ENCODE peak calls at places on chromosomes 4 and X, in seven cellular contexts. H is aorta; Y is A549; O is ovary; C is CD4-positive, CD25-positive, alpha-beta regulatory T cell; A is lower leg skin; K is GM06990. J is an unnamed sample.

GRCh38 chr4:186902361-186902760 is 178.7 kb upstream of the FAT1 start:
- DNase-seq in H (no peak), Y (no peak), O (no peak), C (no peak), A (no peak), K (no peak), J (no peak)

GRCh38 chr4:177444911-177445736 is 2.9 kb upstream of the AGA start:
- DNase-seq in H (no peak), Y (no peak), O (no peak), C (no peak), A (no peak), K (no peak), J (no peak)

GRCh38 chr4:10063544-10064300 is 42.4 kb upstream of the SLC2A9 start:
- DNase-seq in H (peak), Y (peak), O (no peak), C (no peak), A (peak), K (no peak), J (no peak)

GRCh38 chr4:8294036-8294435 is 24.5 kb downstream of the HTRA3 start:
- DNase-seq in H (peak), Y (no peak), O (peak), C (no peak), A (no peak), K (no peak), J (no peak)

GRCh38 chr4:2333356-2333841 is 71.5 kb upstream of the MXD4 start:
- DNase-seq in H (peak), Y (no peak), O (no peak), C (no peak), A (no peak), K (peak), J (no peak)

GRCh38 chr4:147250062-147250461 is 230.8 kb upstream of the EDNRA start:
- DNase-seq in H (no peak), Y (no peak), O (no peak), C (no peak), A (no peak), K (no peak), J (no peak)

GRCh38 chrX:114071412-114071811 is 512.5 kb upstream of the HTR2C start:
- DNase-seq in H (no peak), Y (no peak), O (no peak), C (no peak), A (no peak), K (no peak), J (no peak)

GRCh38 chr4:8409271-8410065 is 31.1 kb downstream of the ACOX3 start:
- DNase-seq in H (peak), Y (peak), O (no peak), C (peak), A (no peak), K (no peak), J (peak)

GRCh38 chrX:20829665-20830481 is 544.3 kb upstream of the CNKSR2 start:
- DNase-seq in H (no peak), Y (peak), O (no peak), C (no peak), A (no peak), K (no peak), J (no peak)

GRCh38 chr4:181968371-181968770 is 274.8 kb upstream of the TENM3 start:
- DNase-seq in H (no peak), Y (no peak), O (no peak), C (no peak), A (no peak), K (no peak), J (no peak)

GRCh38 chr4:109990307-109991257 is 77.9 kb downstream of the EGF start:
- DNase-seq in H (no peak), Y (no peak), O (no peak), C (no peak), A (no peak), K (peak), J (no peak)

GRCh38 chr4:151991001-151991883 is 230.4 kb upstream of the GATB start:
- DNase-seq in H (no peak), Y (no peak), O (no peak), C (no peak), A (no peak), K (no peak), J (peak)

GRCh38 chr4:10666616-10667015 is 18.0 kb downstream of the CLNK start:
- DNase-seq in H (no peak), Y (no peak), O (no peak), C (no peak), A (no peak), K (no peak), J (no peak)

GRCh38 chr4:176945314-176945713 is 152.6 kb upstream of the VEGFC start:
- DNase-seq in H (no peak), Y (no peak), O (no peak), C (no peak), A (no peak), K (no peak), J (no peak)

GRCh38 chrX:46754450-46755075 is 4.4 kb downstream of the SLC9A7 start:
- DNase-seq in H (no peak), Y (no peak), O (no peak), C (no peak), A (no peak), K (peak), J (no peak)

GRCh38 chr4:26183017-26183416 is 137.8 kb upstream of the RBPJ start:
- DNase-seq in H (no peak), Y (no peak), O (no peak), C (no peak), A (no peak), K (no peak), J (no peak)

GRCh38 chr4:127783026-127783769 is 1.1 kb downstream of the HSPA4L start:
- DNase-seq in H (peak), Y (peak), O (peak), C (no peak), A (peak), K (no peak), J (no peak)

DNA sequence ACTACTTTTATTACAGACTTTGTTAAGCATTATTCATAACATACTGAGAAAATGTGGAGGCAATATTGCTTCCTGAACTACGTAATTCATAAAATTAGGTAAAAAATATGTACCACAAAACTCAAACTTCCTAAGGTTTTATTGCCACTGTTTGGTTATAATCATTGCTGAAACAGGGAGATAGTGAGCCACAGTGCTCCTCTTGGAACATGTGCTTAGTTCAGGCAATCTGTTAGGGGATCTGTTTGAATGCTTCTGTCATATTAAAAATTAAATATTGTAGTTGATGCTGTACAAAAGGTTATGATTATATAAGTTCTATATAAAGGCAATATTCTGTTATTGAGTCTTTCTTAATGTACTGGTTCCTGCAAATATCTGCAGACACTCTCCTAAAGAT is 480.7 kb downstream of the GRXCR1 start:
- DNase-seq in H (no peak), Y (no peak), O (no peak), C (no peak), A (no peak), K (no peak), J (no peak)
- H3K4me3 ChIP-seq in H (no peak), Y (no peak), O (no peak), C (no peak), A (no peak), K (no peak), J (no peak)

GRCh38 chr4:134200811-134201215 is 776 bp downstream of the PABPC4L start:
- DNase-seq in H (peak), Y (no peak), O (no peak), C (no peak), A (no peak), K (no peak), J (no peak)
- H3K4me3 ChIP-seq in H (peak), Y (peak), O (peak), C (no peak), A (no peak), K (no peak), J (no peak)

DNA sequence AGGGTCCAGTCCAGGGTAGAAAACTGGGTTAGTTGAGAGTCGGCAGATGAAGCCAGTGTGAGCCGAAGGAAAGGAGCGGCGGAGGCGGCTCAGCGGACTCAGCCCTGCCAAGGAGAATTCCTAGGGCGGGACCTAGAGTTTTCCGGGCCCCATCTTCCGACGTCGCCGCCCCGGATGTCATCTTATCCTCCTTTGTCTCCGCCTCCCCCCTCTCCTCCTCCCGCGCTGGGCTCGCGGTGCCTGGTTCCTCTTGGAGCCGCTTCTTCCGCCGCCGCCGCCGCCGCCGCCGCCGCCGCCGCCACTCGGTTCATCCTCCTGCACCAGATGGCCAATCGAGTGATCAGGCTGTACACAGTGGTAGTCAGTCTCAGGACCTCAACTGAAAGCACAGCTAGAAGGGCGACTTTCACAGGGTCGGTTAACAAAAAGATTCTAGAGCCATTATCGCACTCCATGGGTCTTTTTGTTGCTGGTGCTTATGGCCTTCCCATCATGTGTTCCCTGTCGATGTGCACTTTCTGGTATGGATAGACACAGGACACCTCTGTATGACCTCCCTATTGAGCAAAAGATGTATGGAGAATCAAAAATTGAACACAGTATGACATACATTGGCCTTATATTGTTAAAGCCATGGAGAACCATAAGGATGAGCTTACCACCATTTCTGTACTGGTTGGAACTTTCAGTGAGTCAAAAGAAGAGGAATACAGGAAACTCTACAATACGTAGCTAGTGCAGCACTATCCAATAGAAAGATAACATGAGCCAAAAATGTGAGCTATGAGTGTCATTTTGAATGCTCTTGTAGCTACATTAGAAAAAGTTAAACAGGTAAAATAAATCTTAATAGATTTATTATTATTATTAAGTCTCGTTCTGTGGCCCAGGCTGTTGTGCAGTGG is 32.4 kb upstream of the THOC2 start:
- DNase-seq in H (peak), Y (peak), O (peak), C (peak), A (peak), K (peak), J (peak)
- H3K4me3 ChIP-seq in H (peak), Y (peak), O (peak), C (peak), A (no peak), K (peak), J (peak)

GRCh38 chrX:17656556-17656955 is 80.7 kb upstream of the SCML1 start:
- DNase-seq in H (no peak), Y (no peak), O (no peak), C (no peak), A (no peak), K (no peak), J (no peak)
- H3K4me3 ChIP-seq in H (no peak), Y (no peak), O (no peak), C (no peak), A (no peak), K (no peak), J (no peak)

DNA sequence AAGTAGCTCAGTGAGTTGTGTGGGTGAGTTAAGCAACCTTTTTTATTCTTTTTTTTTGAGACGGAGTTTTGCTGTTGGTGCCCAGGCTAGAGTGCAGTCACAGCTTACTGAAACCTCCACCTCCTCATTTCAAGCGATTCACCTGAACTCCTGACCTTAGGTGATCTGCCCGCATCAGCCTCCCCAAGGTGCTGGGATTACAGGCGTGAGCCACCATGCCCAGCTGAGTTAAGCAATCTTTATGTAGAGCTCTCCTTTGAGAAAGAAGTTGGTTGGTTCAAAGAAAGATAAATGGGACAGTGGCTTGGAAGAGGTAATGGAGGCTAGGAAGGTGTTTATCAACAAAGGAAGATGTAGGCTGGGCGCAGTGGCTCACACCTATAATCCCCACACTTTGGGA is 3.2 kb downstream of the MSMO1 start:
- DNase-seq in H (no peak), Y (no peak), O (no peak), C (no peak), A (no peak), K (no peak), J (no peak)
- H3K4me3 ChIP-seq in H (no peak), Y (no peak), O (no peak), C (no peak), A (no peak), K (peak), J (no peak)

GRCh38 chr4:139843643-139844042 is 178.0 kb downstream of the MGST2 start:
- DNase-seq in H (no peak), Y (no peak), O (no peak), C (no peak), A (no peak), K (no peak), J (no peak)

GRCh38 chr4:139838811-139839210 is 173.2 kb downstream of the MGST2 start:
- DNase-seq in H (no peak), Y (no peak), O (no peak), C (no peak), A (no peak), K (no peak), J (no peak)

GRCh38 chr4:139841464-139842195 is 176.0 kb downstream of the MGST2 start:
- DNase-seq in H (no peak), Y (no peak), O (no peak), C (no peak), A (no peak), K (no peak), J (no peak)

GRCh38 chr4:139839664-139840063 is 174.0 kb downstream of the MGST2 start:
- DNase-seq in H (no peak), Y (no peak), O (no peak), C (no peak), A (no peak), K (no peak), J (no peak)

DNA sequence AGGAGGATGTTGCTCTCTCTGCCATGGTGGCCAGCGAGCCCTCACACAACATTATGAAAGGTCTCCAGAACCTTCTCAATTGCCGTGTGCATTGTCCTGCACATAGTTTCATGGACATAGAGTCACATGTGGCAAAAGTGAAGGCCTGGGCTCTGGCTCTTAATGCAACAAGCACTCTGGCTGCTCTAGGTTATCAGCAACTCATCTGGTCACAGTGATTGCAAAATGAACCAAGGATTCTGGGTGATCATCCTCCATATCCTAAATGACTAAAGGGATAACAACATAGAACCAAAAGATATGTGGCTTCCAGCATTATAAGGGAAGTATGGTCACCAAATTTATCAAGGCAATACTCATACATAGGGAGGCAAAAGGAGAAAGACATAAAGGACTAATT is 175.2 kb downstream of the MGST2 start:
- DNase-seq in H (no peak), Y (no peak), O (no peak), C (no peak), A (no peak), K (no peak), J (no peak)
- H3K4me3 ChIP-seq in H (no peak), Y (no peak), O (no peak), C (no peak), A (no peak), K (no peak), J (no peak)

GRCh38 chrX:118520206-118520857 is 24.7 kb downstream of the DOCK11 start:
- DNase-seq in H (no peak), Y (no peak), O (no peak), C (no peak), A (no peak), K (no peak), J (no peak)
- H3K4me3 ChIP-seq in H (no peak), Y (no peak), O (no peak), C (peak), A (no peak), K (no peak), J (no peak)